ENCODE peak calls at places on chromosomes 5 and 9, in five cellular contexts. V, P, U, F and A are unnamed samples.

GRCh38 chr5:175230299-175230698 is 213.7 kb downstream of the DRD1 start:
- DNase-seq in V (no peak), P (no peak), U (no peak), F (no peak), A (no peak)

GRCh38 chr5:80187274-80187673 is 68.6 kb downstream of the SERINC5 start:
- DNase-seq in V (no peak), P (no peak), U (no peak), F (no peak), A (no peak)

GRCh38 chr9:111222757-111223156 is 107.3 kb downstream of the OR2K2 start:
- DNase-seq in V (no peak), P (no peak), U (no peak), F (no peak), A (no peak)

GRCh38 chr5:40675396-40676133 is 4.2 kb upstream of the PTGER4 start:
- DNase-seq in V (no peak), P (no peak), U (no peak), F (no peak), A (no peak)

GRCh38 chr5:118139361-118139760 is 849.0 kb downstream of the DTWD2 start:
- DNase-seq in V (no peak), P (no peak), U (no peak), F (no peak), A (no peak)

GRCh38 chr9:32265037-32265436 is 119.4 kb upstream of the ACO1 start:
- DNase-seq in V (peak), P (no peak), U (no peak), F (no peak), A (no peak)

GRCh38 chr5:56264417-56265025 is 31.4 kb upstream of the ANKRD55 start:
- DNase-seq in V (peak), P (peak), U (peak), F (peak), A (peak)

GRCh38 chr5:125316386-125316785 is 569.9 kb upstream of the ZNF608 start:
- DNase-seq in V (no peak), P (no peak), U (no peak), F (no peak), A (no peak)

GRCh38 chr5:99176186-99176585 is 247.4 kb upstream of the CHD1 start:
- DNase-seq in V (no peak), P (no peak), U (no peak), F (peak), A (peak)

GRCh38 chr9:6142816-6143454 is 72.7 kb upstream of the IL33 start:
- DNase-seq in V (no peak), P (no peak), U (no peak), F (no peak), A (no peak)

GRCh38 chr9:77218612-77219011 is 41.3 kb downstream of the VPS13A start:
- DNase-seq in V (no peak), P (no peak), U (no peak), F (no peak), A (peak)

GRCh38 chr5:45692481-45692880 is 3.7 kb downstream of the HCN1 start:
- DNase-seq in V (no peak), P (no peak), U (no peak), F (no peak), A (no peak)

GRCh38 chr5:124236366-124237231 is 509.8 kb downstream of the ZNF608 start:
- DNase-seq in V (no peak), P (no peak), U (no peak), F (no peak), A (peak)

GRCh38 chr5:132055441-132055807 is 5.0 kb upstream of the IL3 start:
- DNase-seq in V (no peak), P (no peak), U (no peak), F (no peak), A (no peak)

GRCh38 chr5:2749514-2750025 is 1.9 kb downstream of the IRX2 start:
- DNase-seq in V (no peak), P (no peak), U (no peak), F (no peak), A (no peak)

GRCh38 chr9:113956901-113957777 is 81.0 kb downstream of the ZNF618 start:
- DNase-seq in V (no peak), P (no peak), U (no peak), F (no peak), A (no peak)

GRCh38 chr5:131974956-131975726 is 29.7 kb upstream of the MEIKIN start:
- DNase-seq in V (no peak), P (peak), U (no peak), F (no peak), A (no peak)

GRCh38 chr5:149636861-149637246 is 55.6 kb downstream of the ARHGEF37 start:
- DNase-seq in V (peak), P (peak), U (peak), F (peak), A (peak)

GRCh38 chr5:172321593-172321992 is 38.0 kb upstream of the UBTD2 start:
- DNase-seq in V (no peak), P (no peak), U (no peak), F (no peak), A (no peak)

GRCh38 chr5:10987881-10988504 is 227.0 kb upstream of the DAP start:
- DNase-seq in V (peak), P (peak), U (peak), F (peak), A (no peak)

GRCh38 chr5:126416266-126416925 is 6.8 kb upstream of the GRAMD2B start:
- DNase-seq in V (no peak), P (no peak), U (no peak), F (no peak), A (no peak)

GRCh38 chr9:95188459-95188858 is 129.1 kb downstream of the FANCC start:
- DNase-seq in V (no peak), P (no peak), U (no peak), F (no peak), A (peak)

GRCh38 chr5:72141440-72142271 is 34.4 kb downstream of the MAP1B start:
- DNase-seq in V (no peak), P (no peak), U (no peak), F (no peak), A (peak)

GRCh38 chr9:124202447-124202971 is 55.2 kb upstream of the NEK6 start:
- DNase-seq in V (no peak), P (no peak), U (no peak), F (peak), A (peak)

GRCh38 chr5:169706070-169706469 is 69.0 kb downstream of the DOCK2 start:
- DNase-seq in V (no peak), P (no peak), U (no peak), F (no peak), A (peak)

GRCh38 chr9:12054235-12054634 is 639.0 kb upstream of the TYRP1 start:
- DNase-seq in V (no peak), P (peak), U (no peak), F (no peak), A (no peak)

GRCh38 chr5:116378007-116378831 is 196.4 kb downstream of the SEMA6A start:
- DNase-seq in V (no peak), P (no peak), U (no peak), F (no peak), A (no peak)

GRCh38 chr9:10045598-10045997 is 567.2 kb downstream of the PTPRD start:
- DNase-seq in V (peak), P (no peak), U (no peak), F (no peak), A (peak)

GRCh38 chr5:154429341-154429740 is 16.5 kb upstream of the SAP30L start:
- DNase-seq in V (no peak), P (no peak), U (no peak), F (no peak), A (no peak)

GRCh38 chr5:37694867-37695266 is 145.0 kb downstream of the GDNF start:
- DNase-seq in V (no peak), P (no peak), U (no peak), F (no peak), A (no peak)
- H2BK12ac ChIP-seq in V (no peak), P (no peak), U (no peak), F (no peak), A (no peak)

GRCh38 chr9:81685763-81686613 is 3.4 kb downstream of the TLE1 start:
- DNase-seq in V (no peak), P (no peak), U (no peak), F (peak), A (peak)

GRCh38 chr9:81689343-81690175 is at the start of gene TLE1:
- DNase-seq in V (peak), P (peak), U (peak), F (peak), A (peak)

GRCh38 chr9:81690251-81690851 is 1.0 kb upstream of the TLE1 start:
- DNase-seq in V (no peak), P (peak), U (no peak), F (peak), A (no peak)

GRCh38 chr9:81686614-81687520 is 2.5 kb downstream of the TLE1 start:
- DNase-seq in V (peak), P (peak), U (no peak), F (peak), A (peak)

DNA sequence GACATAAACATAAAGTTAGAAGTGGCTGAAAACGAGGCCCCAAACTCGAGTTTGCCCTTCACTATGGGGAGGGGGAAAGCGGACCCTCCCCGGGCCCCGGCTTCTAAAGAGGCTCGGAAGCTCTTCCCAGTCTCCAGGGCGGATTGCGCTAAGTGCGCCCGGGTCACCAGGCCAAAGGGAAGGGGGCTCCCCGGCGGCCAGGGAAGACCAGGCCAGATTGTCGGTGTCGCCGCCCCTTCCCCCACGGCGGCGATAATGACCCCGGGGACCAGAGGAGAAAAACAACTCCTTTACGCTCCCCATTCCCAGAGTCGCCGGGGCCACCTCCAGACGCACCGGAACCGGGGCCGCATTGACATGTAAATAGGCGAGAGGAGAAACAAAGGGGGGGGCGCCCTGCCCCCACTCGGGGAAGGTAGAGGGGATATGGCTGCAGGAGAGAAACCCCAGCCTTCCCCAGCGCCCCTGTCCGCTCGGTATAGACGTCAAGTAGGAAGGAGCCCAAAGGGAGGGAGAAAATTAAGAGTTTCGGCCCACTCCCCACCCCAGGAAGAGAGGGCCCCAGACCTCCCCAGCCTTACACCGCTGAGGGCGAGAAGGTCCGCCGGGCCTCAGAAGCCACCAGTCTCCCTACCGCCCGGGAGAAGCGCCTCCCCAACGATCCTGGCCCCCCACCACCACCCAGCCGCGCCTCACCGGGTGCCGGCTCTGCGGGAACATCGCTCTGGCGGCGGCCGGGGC is 1.7 kb downstream of the TLE1 start:
- DNase-seq in V (peak), P (peak), U (no peak), F (peak), A (peak)
- H2BK12ac ChIP-seq in V (no peak), P (no peak), U (no peak), F (peak), A (peak)

DNA sequence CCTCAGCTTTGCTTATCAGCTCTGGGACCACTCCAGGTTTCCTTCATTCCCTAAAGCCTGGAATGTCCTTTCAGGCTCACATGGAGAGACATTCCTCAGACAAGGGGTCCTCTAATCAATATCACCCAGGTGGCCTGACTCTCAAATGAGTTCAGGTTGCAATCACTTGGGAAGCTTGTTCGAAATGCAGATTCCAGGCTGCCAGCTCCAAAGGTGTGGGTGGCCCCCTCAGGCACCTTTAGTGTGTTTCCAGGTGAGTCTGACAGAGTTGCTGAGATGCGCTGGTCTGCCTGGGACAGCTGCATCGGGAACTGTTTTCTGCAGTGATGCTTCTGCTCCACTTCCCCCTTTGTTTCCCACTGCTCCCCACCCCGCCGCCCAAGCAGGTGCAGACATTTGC is 539.3 kb downstream of the CCDC171 start:
- DNase-seq in V (no peak), P (no peak), U (no peak), F (no peak), A (no peak)
- H2BK12ac ChIP-seq in V (no peak), P (no peak), U (no peak), F (no peak), A (no peak)

DNA sequence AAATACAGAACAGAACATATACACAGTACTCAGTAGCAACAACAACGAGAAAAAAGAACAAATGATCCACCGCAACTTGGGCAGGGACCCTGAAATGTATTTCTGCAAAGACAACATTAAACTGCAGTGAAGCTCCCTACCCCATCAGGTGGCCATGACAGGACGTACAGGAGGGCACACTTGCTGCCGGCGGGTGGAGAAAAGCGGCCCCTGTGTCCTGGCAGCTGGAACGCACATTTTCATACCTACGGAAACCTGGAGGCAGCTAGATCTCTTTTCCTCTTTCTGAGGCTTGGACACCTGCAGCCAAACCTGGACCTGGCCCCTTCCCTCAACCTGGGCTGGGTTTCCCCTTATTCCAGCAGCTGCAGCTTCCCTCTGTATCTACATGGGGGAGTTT is 42.2 kb upstream of the ZNF354B start:
- DNase-seq in V (no peak), P (no peak), U (no peak), F (no peak), A (no peak)
- H2BK12ac ChIP-seq in V (no peak), P (no peak), U (no peak), F (no peak), A (no peak)